ENCODE peak calls at places on chromosome 10, in eight cellular contexts. N is cardiac muscle cell, T is lower leg skin, R is thyroid gland, H is cardiac fibroblast, U is A549, B is tibial artery, O is HFF-Myc. I is an unnamed sample.

GRCh38 chr10:90007226-90007625 is 305.8 kb downstream of the KIF20B start:
- DNase-seq in B (no peak), T (no peak), O (no peak), N (peak; percentile 17), R (no peak), U (no peak), H (peak; percentile 15), I (no peak)

GRCh38 chr10:32377458-32378370 is 30.8 kb upstream of the EPC1 start:
- DNase-seq in U (no peak), T (no peak), B (no peak), R (peak; percentile 32), O (no peak), N (peak; percentile 51), H (peak; percentile 58), I (no peak)

GRCh38 chr10:72058989-72059842 is 29.1 kb downstream of the SPOCK2 start:
- DNase-seq in N (no peak), U (no peak), T (no peak), O (no peak), B (no peak), R (no peak), H (peak; percentile 51), I (no peak)

GRCh38 chr10:128664729-128665128 is 538.5 kb upstream of the MKI67 start:
- DNase-seq in U (no peak), N (peak; percentile 1), H (peak; percentile 1), O (no peak), R (no peak), T (no peak), B (no peak), I (no peak)

GRCh38 chr10:62811159-62811875 is 4.8 kb downstream of the EGR2 start:
- DNase-seq in B (no peak), T (no peak), U (no peak), N (no peak), H (no peak), O (no peak), R (no peak), I (no peak)

GRCh38 chr10:88932539-88933256 is 19.9 kb downstream of the ACTA2 start:
- DNase-seq in R (peak; percentile 69), T (peak; percentile 88), U (peak; percentile 54), H (peak; percentile 91), O (peak; percentile 83), B (peak; percentile 70), N (peak; percentile 89), I (peak; percentile 88)

GRCh38 chr10:124917939-124918830 is 23.7 kb upstream of the ZRANB1 start:
- DNase-seq in H (peak; percentile 68), B (no peak), N (peak; percentile 77), U (no peak), T (no peak), R (peak; percentile 21), O (no peak), I (no peak)

GRCh38 chr10:17850526-17850925 is 41.4 kb downstream of the MRC1 start:
- DNase-seq in R (no peak), O (no peak), H (no peak), T (no peak), B (no peak), N (no peak), U (no peak), I (no peak)

GRCh38 chr10:70441161-70441876 is at the start of gene NODAL:
- DNase-seq in B (no peak), T (no peak), U (no peak), O (no peak), N (no peak), R (no peak), H (no peak), I (no peak)

GRCh38 chr10:132443605-132443997 is 46.6 kb downstream of the PWWP2B start:
- DNase-seq in R (peak; percentile 62), B (no peak), U (no peak), O (no peak), H (peak; percentile 34), N (peak; percentile 50), T (no peak), I (no peak)

GRCh38 chr10:15252396-15252795 is 83.9 kb upstream of the NMT2 start:
- DNase-seq in U (no peak), B (no peak), R (no peak), N (no peak), T (peak; percentile 61), H (no peak), O (no peak), I (no peak)
- TF ChIP-seq CTCF in U (no peak), B (no peak), R (no peak), N (no peak), T (no peak), H (no peak), O (no peak), I (no peak)

GRCh38 chr10:68796609-68797008 is 30.7 kb upstream of the STOX1 start:
- DNase-seq in O (no peak), U (no peak), T (no peak), R (no peak), H (no peak), B (no peak), N (no peak), I (no peak)

GRCh38 chr10:68790476-68790875 is 36.9 kb upstream of the STOX1 start:
- DNase-seq in H (no peak), N (no peak), O (no peak), R (no peak), T (peak; percentile 39), B (no peak), U (no peak), I (peak; percentile 64)

GRCh38 chr10:68787813-68788212 is 39.5 kb upstream of the STOX1 start:
- DNase-seq in U (no peak), H (no peak), N (no peak), R (no peak), T (no peak), B (no peak), O (no peak), I (no peak)

GRCh38 chr10:68795886-68796532 is 31.3 kb upstream of the STOX1 start:
- DNase-seq in U (no peak), B (no peak), R (no peak), O (no peak), H (no peak), N (no peak), T (peak; percentile 32), I (no peak)

GRCh38 chr10:68792115-68792514 is 35.2 kb upstream of the STOX1 start:
- DNase-seq in N (peak; percentile 29), T (no peak), B (no peak), U (no peak), R (no peak), H (peak; percentile 24), O (no peak), I (no peak)
- TF ChIP-seq CTCF in N (peak; percentile 26), T (no peak), B (no peak), U (peak; percentile 33), R (no peak), H (no peak), O (no peak), I (peak; percentile 49)

GRCh38 chr10:79140906-79141305 is 72.1 kb downstream of the ZMIZ1 start:
- DNase-seq in R (no peak), N (no peak), O (no peak), U (no peak), T (no peak), B (no peak), H (no peak), I (no peak)

GRCh38 chr10:79143879-79144278 is 75.1 kb downstream of the ZMIZ1 start:
- DNase-seq in U (no peak), T (no peak), B (no peak), N (no peak), O (no peak), H (no peak), R (no peak), I (no peak)

GRCh38 chr10:79142064-79142491 is 73.3 kb downstream of the ZMIZ1 start:
- DNase-seq in N (peak; percentile 57), T (no peak), B (peak; percentile 79), H (peak; percentile 54), U (no peak), R (peak; percentile 76), O (no peak), I (no peak)

GRCh38 chr10:79144341-79145173 is 75.8 kb downstream of the ZMIZ1 start:
- DNase-seq in R (no peak), B (no peak), H (no peak), T (no peak), U (no peak), O (no peak), N (no peak), I (no peak)

GRCh38 chr10:79142522-79143309 is 74.0 kb downstream of the ZMIZ1 start:
- DNase-seq in U (no peak), B (no peak), H (no peak), O (no peak), N (no peak), R (no peak), T (no peak), I (no peak)
- TF ChIP-seq CTCF in U (peak; percentile 19), B (no peak), H (no peak), O (no peak), N (no peak), R (no peak), T (no peak), I (no peak)

DNA sequence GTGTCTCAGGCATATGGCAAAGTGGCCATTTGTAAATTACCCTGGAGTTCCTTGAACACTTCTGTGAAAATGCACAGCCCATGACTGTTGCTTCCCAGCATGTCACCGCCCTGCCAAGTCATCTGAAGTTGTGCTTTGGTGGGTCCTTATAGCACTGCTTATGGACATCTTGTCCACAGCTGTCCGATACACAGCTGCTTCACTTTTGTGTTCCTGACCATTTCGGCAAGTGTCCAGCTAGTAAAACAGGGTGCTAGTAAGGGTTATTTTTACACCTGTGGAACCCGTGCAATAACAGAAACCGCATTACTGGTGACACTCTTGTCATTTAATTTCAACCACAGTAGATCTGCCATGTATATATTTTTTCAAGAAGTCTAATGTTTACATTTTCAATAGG is 29.7 kb downstream of the PIP4K2A start:
- DNase-seq in T (no peak), B (no peak), R (no peak), O (no peak), U (no peak), H (no peak), N (no peak), I (no peak)
- TF ChIP-seq CTCF in T (no peak), B (no peak), R (no peak), O (no peak), U (no peak), H (no peak), N (no peak), I (no peak)

GRCh38 chr10:13518076-13518692 is 10.6 kb downstream of the BEND7 start:
- DNase-seq in O (no peak), H (peak; percentile 37), U (no peak), R (no peak), B (no peak), N (peak; percentile 47), T (no peak), I (no peak)
- TF ChIP-seq CTCF in O (peak; percentile 24), H (peak; percentile 58), U (peak; percentile 13), R (no peak), B (no peak), N (peak; percentile 68), T (no peak), I (peak; percentile 55)